ENCODE peak calls at places on chromosomes 4 and X, in five cellular contexts. C, E, X, P and G are unnamed samples.

GRCh38 chr4:146835096-146835495 is 110.6 kb downstream of the TTC29 start:
- DNase-seq in C (no peak), E (no peak), X (no peak), P (no peak), G (no peak)

GRCh38 chr4:25235401-25235800 is 1.6 kb downstream of the PI4K2B start:
- DNase-seq in C (no peak), E (no peak), X (no peak), P (no peak), G (no peak)

GRCh38 chr4:89024051-89024675 is 32.8 kb downstream of the FAM13A start:
- DNase-seq in C (peak), E (peak), X (peak), P (peak), G (peak)

GRCh38 chr4:46937493-46937892 is 28.4 kb upstream of the COX7B2 start:
- DNase-seq in C (no peak), E (no peak), X (no peak), P (no peak), G (no peak)

GRCh38 chr4:145012841-145013240 is 85.2 kb downstream of the ANAPC10 start:
- DNase-seq in C (peak), E (peak), X (no peak), P (no peak), G (no peak)

GRCh38 chrX:133698298-133698697 is 283.0 kb upstream of the GPC4 start:
- DNase-seq in C (no peak), E (no peak), X (no peak), P (no peak), G (peak)

GRCh38 chrX:24146283-24146865 is 3.2 kb upstream of the ZFX start:
- DNase-seq in C (no peak), E (no peak), X (no peak), P (no peak), G (no peak)

GRCh38 chr4:2105559-2105958 is 46.4 kb downstream of the NAT8L start:
- DNase-seq in C (peak), E (no peak), X (no peak), P (no peak), G (no peak)